ENCODE peak calls at places on chromosomes 1 and 21, in six cellular contexts. F, M, P, I, V and N are unnamed samples.

GRCh38 chr1:170662561-170662971 is 1.4 kb upstream of the PRRX1 start:
- DNase-seq in V (no peak), I (peak; percentile 59), F (no peak), M (no peak), P (no peak), N (no peak)

GRCh38 chr21:41864311-41865001 is 14.7 kb downstream of the PRDM15 start:
- DNase-seq in M (peak; percentile 35), P (peak; percentile 69), I (no peak), F (no peak), V (no peak), N (no peak)

GRCh38 chr1:25019351-25020172 is 89.5 kb upstream of the RUNX3 start:
- DNase-seq in V (no peak), F (no peak), P (peak; percentile 82), I (no peak), M (no peak), N (no peak)

GRCh38 chr1:59177756-59178155 is 119.1 kb upstream of the FGGY start:
- DNase-seq in M (no peak), F (no peak), V (no peak), P (no peak), I (no peak), N (no peak)

GRCh38 chr1:29639741-29640427 is 403.6 kb downstream of the PTPRU start:
- DNase-seq in P (no peak), M (no peak), F (no peak), I (peak; percentile 32), V (no peak), N (peak; percentile 54)

GRCh38 chr21:35366348-35367085 is 317.4 kb upstream of the RUNX1 start:
- DNase-seq in V (peak; percentile 85), I (peak; percentile 96), F (no peak), M (no peak), P (no peak), N (no peak)

GRCh38 chr1:30042438-30043147 is 680.8 kb downstream of the MATN1 start:
- DNase-seq in P (no peak), F (no peak), M (peak; percentile 42), V (no peak), I (no peak), N (no peak)

GRCh38 chr1:179030683-179031082 is 5.0 kb downstream of the FAM20B start:
- DNase-seq in P (no peak), F (no peak), M (no peak), I (no peak), V (no peak), N (no peak)

GRCh38 chr1:27297903-27298302 is 24.1 kb upstream of the TMEM222 start:
- DNase-seq in V (no peak), M (peak; percentile 60), F (no peak), I (no peak), P (no peak), N (no peak)

GRCh38 chr1:162387226-162388082 is 5.9 kb downstream of the C1orf226 start:
- DNase-seq in V (no peak), I (peak; percentile 65), P (no peak), F (no peak), M (peak; percentile 32), N (no peak)

GRCh38 chr1:3058263-3059030 is 10.6 kb upstream of the PRDM16 start:
- DNase-seq in M (no peak), I (no peak), P (no peak), F (no peak), V (no peak), N (no peak)

GRCh38 chr1:108896160-108897150 is 19.7 kb downstream of the GPSM2 start:
- DNase-seq in F (no peak), I (no peak), P (no peak), V (no peak), M (no peak), N (no peak)

GRCh38 chr1:47981664-47982350 is 15.4 kb downstream of the TRABD2B start:
- DNase-seq in M (no peak), I (no peak), F (no peak), V (no peak), P (no peak), N (no peak)

GRCh38 chr1:87805661-87806376 is 477.1 kb downstream of the LMO4 start:
- DNase-seq in V (no peak), P (no peak), F (no peak), I (peak; percentile 69), M (no peak), N (peak; percentile 77)

GRCh38 chr1:38677311-38677710 is 182.3 kb downstream of the RRAGC start:
- DNase-seq in F (no peak), P (no peak), M (no peak), V (no peak), I (no peak), N (no peak)

GRCh38 chr1:7290971-7291970 is 479.8 kb upstream of the VAMP3 start:
- DNase-seq in M (no peak), V (no peak), I (peak; percentile 83), F (peak; percentile 47), P (no peak), N (no peak)

GRCh38 chr1:58862728-58863385 is 79.0 kb upstream of the JUN start:
- DNase-seq in M (no peak), F (no peak), V (no peak), P (no peak), I (no peak), N (no peak)

GRCh38 chr21:32099812-32100416 is 178.9 kb downstream of the MIS18A start:
- DNase-seq in F (no peak), V (no peak), I (no peak), M (no peak), P (peak; percentile 9), N (no peak)

GRCh38 chr21:22981819-22982218 is 1983.6 kb downstream of the NCAM2 start:
- DNase-seq in F (no peak), P (no peak), V (no peak), I (no peak), M (no peak), N (no peak)

GRCh38 chr1:25106352-25106751 is 126.0 kb downstream of the SYF2 start:
- DNase-seq in F (no peak), V (no peak), P (no peak), M (no peak), I (no peak), N (no peak)

GRCh38 chr1:198359024-198359653 is 181.3 kb downstream of the ATP6V1G3 start:
- DNase-seq in V (no peak), F (no peak), M (no peak), P (peak; percentile 25), I (peak; percentile 46), N (no peak)

GRCh38 chr1:62962794-62963776 is 179.2 kb downstream of the ATG4C start:
- DNase-seq in I (peak; percentile 72), M (no peak), P (peak; percentile 18), V (peak; percentile 28), F (no peak), N (peak; percentile 11)

GRCh38 chr1:61183471-61184034 is 101.2 kb downstream of the NFIA start:
- DNase-seq in M (peak; percentile 84), F (no peak), I (peak; percentile 81), V (peak; percentile 38), P (no peak), N (no peak)

GRCh38 chr1:18309552-18310155 is 171.1 kb upstream of the KLHDC7A start:
- DNase-seq in V (no peak), M (no peak), P (no peak), I (peak; percentile 53), F (no peak), N (no peak)

GRCh38 chr1:89454845-89455521 is 69.6 kb upstream of the LRRC8B start:
- DNase-seq in F (no peak), I (peak; percentile 39), V (peak; percentile 64), P (peak; percentile 59), M (no peak), N (peak; percentile 57)

GRCh38 chr1:93690921-93691789 is 9.5 kb upstream of the BCAR3 start:
- DNase-seq in F (no peak), P (no peak), M (no peak), V (no peak), I (no peak), N (no peak)

DNA sequence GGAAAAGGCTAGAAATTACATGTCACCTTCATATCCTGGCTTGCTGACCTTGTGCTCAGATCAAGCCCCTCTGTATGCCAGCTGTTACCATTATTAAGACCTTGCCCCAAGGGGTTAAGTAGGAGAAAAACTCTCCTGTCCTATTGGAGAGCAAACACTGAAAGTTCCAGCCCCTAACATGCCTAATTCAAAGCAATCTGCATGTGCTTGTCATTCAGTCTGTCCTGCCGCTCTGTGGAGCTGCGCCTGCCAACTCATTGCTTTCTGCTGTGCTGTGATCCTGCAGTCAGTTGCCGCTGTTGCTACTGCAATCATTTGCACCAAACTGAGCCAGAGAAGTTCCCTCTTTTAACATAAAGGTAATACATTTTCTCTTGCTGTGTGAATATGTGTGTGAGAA is 113.4 kb downstream of the DISP1 start:
- DNase-seq in V (peak; percentile 45), P (no peak), F (peak; percentile 68), M (no peak), I (peak; percentile 73), N (no peak)
- H3K27ac ChIP-seq in V (no peak overlapping the region), P (no peak overlapping the region), F (peak overlapping the region; percentile 50), M (no peak overlapping the region), I (peak overlapping the region; percentile 79), N (no peak overlapping the region)

DNA sequence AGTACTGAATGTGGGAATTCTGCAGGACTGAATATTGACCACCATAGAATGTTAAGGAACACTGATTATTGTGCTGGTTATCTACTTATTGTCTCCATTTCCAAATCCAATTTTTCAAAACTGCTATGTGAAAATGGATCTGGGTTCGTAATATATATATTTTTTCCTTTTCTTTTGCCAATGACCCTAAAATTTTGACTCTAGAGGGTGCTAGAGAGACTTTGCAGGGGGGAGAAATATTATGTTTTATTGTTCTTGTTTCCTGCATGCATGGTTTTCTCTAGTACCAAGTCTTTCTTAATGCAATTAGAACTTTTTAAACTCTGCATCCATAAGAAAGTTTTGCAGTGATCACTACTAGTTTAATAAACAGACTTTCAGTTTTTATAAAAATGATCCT is 1256.9 kb downstream of the BRINP3 start:
- DNase-seq in I (no peak), M (no peak), V (no peak), F (no peak), P (no peak), N (peak; percentile 6)
- TF ChIP-seq CTCF in I (peak; percentile 20), M (no peak), V (no peak), F (no peak), P (peak; percentile 65), N (peak; percentile 28)

DNA sequence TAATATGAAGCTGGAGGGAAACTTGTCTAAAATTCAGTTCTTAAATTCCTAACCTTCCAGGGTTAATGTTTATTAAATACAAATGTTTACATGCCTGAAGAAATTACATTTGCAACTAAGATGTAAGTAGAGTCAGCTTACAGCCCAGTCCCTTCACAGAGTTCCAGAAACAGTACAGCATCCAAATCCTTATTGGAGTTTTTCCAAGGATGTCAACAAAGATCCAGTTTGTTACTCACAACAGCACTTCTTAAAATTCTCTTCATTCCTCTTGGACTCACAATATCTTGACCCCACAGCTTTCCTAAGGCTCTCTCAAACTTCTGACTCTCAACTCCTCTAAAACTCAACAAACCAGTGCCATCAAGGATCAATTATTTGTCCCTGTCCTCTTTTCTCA is 50.1 kb upstream of the RWDD3 start:
- DNase-seq in I (peak; percentile 6), P (no peak), M (no peak), V (no peak), F (no peak), N (no peak)
- H3K27ac ChIP-seq in I (no peak overlapping the region), P (no peak overlapping the region), M (no peak overlapping the region), V (no peak overlapping the region), F (no peak overlapping the region), N (no peak overlapping the region)

GRCh38 chr1:16082283-16083038 is 9.0 kb upstream of the FAM131C start:
- DNase-seq in F (peak; percentile 72), I (peak; percentile 72), V (peak; percentile 64), M (no peak), P (peak; percentile 66), N (peak; percentile 68)
- TF ChIP-seq CTCF in F (peak; percentile 83), I (peak; percentile 93), V (peak; percentile 76), M (peak; percentile 84), P (peak; percentile 94), N (peak; percentile 87)